ENCODE peak calls at places on chromosomes 5 and 9, in ten cellular contexts. One of them, this sample, is unnamed. For H3K27me3, the result is how much of the 10 kb centered on the place peaks cover.

GRCh38 chr9:135456436-135457104 is 23.0 kb upstream of the PPP1R26 start:
- DNase-seq in CD8-positive, alpha-beta T cell: no peak
- DNase-seq in WERI-Rb-1: no peak
- DNase-seq in tibial artery: no peak
- DNase-seq in neuronal stem cell: no peak
- DNase-seq in colonic mucosa: no peak
- DNase-seq in RWPE2: no peak
- DNase-seq in SJSA1: no peak
- DNase-seq in Peyer's patch: no peak
- DNase-seq in thyroid gland: no peak
- DNase-seq in this sample: no peak

GRCh38 chr5:52786937-52787599 is 648 bp upstream of the ITGA1 start:
- DNase-seq in CD8-positive, alpha-beta T cell: no peak
- DNase-seq in WERI-Rb-1: peak
- DNase-seq in tibial artery: peak
- DNase-seq in neuronal stem cell: no peak
- DNase-seq in colonic mucosa: peak
- DNase-seq in RWPE2: no peak
- DNase-seq in SJSA1: no peak
- DNase-seq in Peyer's patch: no peak
- DNase-seq in thyroid gland: peak
- DNase-seq in this sample: no peak

GRCh38 chr5:130135506-130135905 is 231.2 kb downstream of the CHSY3 start:
- DNase-seq in CD8-positive, alpha-beta T cell: no peak
- DNase-seq in WERI-Rb-1: no peak
- DNase-seq in tibial artery: no peak
- DNase-seq in neuronal stem cell: no peak
- DNase-seq in colonic mucosa: no peak
- DNase-seq in RWPE2: no peak
- DNase-seq in SJSA1: no peak
- DNase-seq in Peyer's patch: no peak
- DNase-seq in thyroid gland: no peak
- DNase-seq in this sample: no peak

GRCh38 chr5:10563132-10563939 is 534 bp upstream of the ANKRD33B start:
- DNase-seq in CD8-positive, alpha-beta T cell: peak
- DNase-seq in WERI-Rb-1: peak
- DNase-seq in tibial artery: peak
- DNase-seq in neuronal stem cell: peak
- DNase-seq in colonic mucosa: peak
- DNase-seq in RWPE2: peak
- DNase-seq in SJSA1: peak
- DNase-seq in Peyer's patch: peak
- DNase-seq in thyroid gland: peak
- DNase-seq in this sample: no peak

GRCh38 chr5:1174122-1174936 is 27.1 kb upstream of the SLC6A19 start:
- DNase-seq in CD8-positive, alpha-beta T cell: no peak
- DNase-seq in WERI-Rb-1: peak
- DNase-seq in tibial artery: peak
- DNase-seq in neuronal stem cell: no peak
- DNase-seq in colonic mucosa: peak
- DNase-seq in RWPE2: peak
- DNase-seq in SJSA1: peak
- DNase-seq in Peyer's patch: peak
- DNase-seq in thyroid gland: peak
- DNase-seq in this sample: peak

GRCh38 chr9:6632516-6633328 is 12.8 kb downstream of the GLDC start:
- DNase-seq in CD8-positive, alpha-beta T cell: no peak
- DNase-seq in WERI-Rb-1: peak
- DNase-seq in tibial artery: no peak
- DNase-seq in neuronal stem cell: no peak
- DNase-seq in colonic mucosa: peak
- DNase-seq in RWPE2: no peak
- DNase-seq in SJSA1: no peak
- DNase-seq in Peyer's patch: no peak
- DNase-seq in thyroid gland: peak
- DNase-seq in this sample: no peak

GRCh38 chr9:136544549-136545064 is 1.2 kb downstream of the NOTCH1 start:
- DNase-seq in CD8-positive, alpha-beta T cell: peak
- DNase-seq in WERI-Rb-1: peak
- DNase-seq in tibial artery: peak
- DNase-seq in neuronal stem cell: no peak
- DNase-seq in colonic mucosa: peak
- DNase-seq in RWPE2: no peak
- DNase-seq in SJSA1: no peak
- DNase-seq in Peyer's patch: peak
- DNase-seq in thyroid gland: peak
- DNase-seq in this sample: peak

GRCh38 chr9:16521868-16522381 is 348.5 kb downstream of the BNC2 start:
- DNase-seq in CD8-positive, alpha-beta T cell: no peak
- DNase-seq in WERI-Rb-1: no peak
- DNase-seq in tibial artery: peak
- DNase-seq in neuronal stem cell: no peak
- DNase-seq in colonic mucosa: no peak
- DNase-seq in RWPE2: peak
- DNase-seq in SJSA1: peak
- DNase-seq in Peyer's patch: no peak
- DNase-seq in thyroid gland: no peak
- DNase-seq in this sample: peak

DNA sequence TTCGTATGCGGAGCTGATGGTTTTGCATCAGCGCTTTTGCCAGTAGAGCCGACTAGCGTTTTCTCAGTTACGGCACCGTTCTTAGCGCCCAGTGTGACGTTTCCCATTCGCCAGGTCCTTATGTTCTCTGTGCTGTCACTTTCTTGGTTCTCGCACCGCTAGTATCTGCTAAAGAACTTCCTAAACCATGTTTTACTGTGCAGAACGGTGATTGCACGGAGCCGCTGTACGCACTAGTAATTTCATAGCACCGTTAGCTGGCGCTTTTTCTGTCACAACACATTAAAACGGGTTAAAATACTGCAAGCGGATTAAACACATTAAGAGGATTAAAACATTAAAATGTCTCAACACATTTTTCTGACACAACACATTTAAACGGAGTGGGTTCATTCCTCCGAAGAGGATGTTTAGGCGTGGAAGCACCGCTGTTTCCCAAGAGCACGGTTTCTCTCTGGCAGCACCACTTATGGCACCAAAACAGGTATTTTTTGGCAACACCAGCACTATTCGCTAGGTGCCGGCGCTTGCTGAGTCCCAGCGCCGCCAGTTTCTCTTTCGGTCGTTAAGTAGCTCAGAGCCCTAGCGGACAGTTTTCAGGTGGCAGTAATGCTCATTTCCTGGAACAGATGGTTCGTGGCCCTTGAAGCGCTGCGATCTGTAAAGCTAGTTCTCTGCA is 20.4 kb downstream of the ANXA2R start:
- DNase-seq in CD8-positive, alpha-beta T cell: peak
- DNase-seq in WERI-Rb-1: peak
- DNase-seq in tibial artery: no peak
- DNase-seq in neuronal stem cell: no peak
- DNase-seq in colonic mucosa: peak
- DNase-seq in RWPE2: no peak
- DNase-seq in SJSA1: no peak
- DNase-seq in Peyer's patch: peak
- DNase-seq in thyroid gland: no peak
- DNase-seq in this sample: peak
- H3K27me3 ChIP-seq in CD8-positive, alpha-beta T cell: under half
- H3K27me3 ChIP-seq in WERI-Rb-1: half or more
- H3K27me3 ChIP-seq in tibial artery: under half
- H3K27me3 ChIP-seq in neuronal stem cell: half or more
- H3K27me3 ChIP-seq in colonic mucosa: under half
- H3K27me3 ChIP-seq in RWPE2: under half
- H3K27me3 ChIP-seq in SJSA1: under half
- H3K27me3 ChIP-seq in Peyer's patch: under half
- H3K27me3 ChIP-seq in thyroid gland: under half
- H3K27me3 ChIP-seq in this sample: under half

GRCh38 chr5:129094087-129094923 is at the start of gene ISOC1:
- DNase-seq in CD8-positive, alpha-beta T cell: peak
- DNase-seq in WERI-Rb-1: peak
- DNase-seq in tibial artery: peak
- DNase-seq in neuronal stem cell: peak
- DNase-seq in colonic mucosa: peak
- DNase-seq in RWPE2: peak
- DNase-seq in SJSA1: peak
- DNase-seq in Peyer's patch: peak
- DNase-seq in thyroid gland: peak
- DNase-seq in this sample: peak

GRCh38 chr5:129098488-129099183 is 4.1 kb downstream of the ISOC1 start:
- DNase-seq in CD8-positive, alpha-beta T cell: no peak
- DNase-seq in WERI-Rb-1: no peak
- DNase-seq in tibial artery: no peak
- DNase-seq in neuronal stem cell: no peak
- DNase-seq in colonic mucosa: no peak
- DNase-seq in RWPE2: no peak
- DNase-seq in SJSA1: no peak
- DNase-seq in Peyer's patch: no peak
- DNase-seq in thyroid gland: no peak
- DNase-seq in this sample: no peak

GRCh38 chr5:129097498-129098296 is 3.1 kb downstream of the ISOC1 start:
- DNase-seq in CD8-positive, alpha-beta T cell: no peak
- DNase-seq in WERI-Rb-1: no peak
- DNase-seq in tibial artery: no peak
- DNase-seq in neuronal stem cell: no peak
- DNase-seq in colonic mucosa: no peak
- DNase-seq in RWPE2: no peak
- DNase-seq in SJSA1: no peak
- DNase-seq in Peyer's patch: no peak
- DNase-seq in thyroid gland: no peak
- DNase-seq in this sample: no peak

GRCh38 chr5:129094924-129095797 is 612 bp downstream of the ISOC1 start:
- DNase-seq in CD8-positive, alpha-beta T cell: peak
- DNase-seq in WERI-Rb-1: peak
- DNase-seq in tibial artery: peak
- DNase-seq in neuronal stem cell: peak
- DNase-seq in colonic mucosa: peak
- DNase-seq in RWPE2: peak
- DNase-seq in SJSA1: peak
- DNase-seq in Peyer's patch: peak
- DNase-seq in thyroid gland: peak
- DNase-seq in this sample: peak

GRCh38 chr5:129096382-129096991 is 1.9 kb downstream of the ISOC1 start:
- DNase-seq in CD8-positive, alpha-beta T cell: no peak
- DNase-seq in WERI-Rb-1: no peak
- DNase-seq in tibial artery: no peak
- DNase-seq in neuronal stem cell: no peak
- DNase-seq in colonic mucosa: peak
- DNase-seq in RWPE2: no peak
- DNase-seq in SJSA1: no peak
- DNase-seq in Peyer's patch: no peak
- DNase-seq in thyroid gland: no peak
- DNase-seq in this sample: no peak
- H3K4me3 ChIP-seq in CD8-positive, alpha-beta T cell: no peak
- H3K4me3 ChIP-seq in WERI-Rb-1: peak
- H3K4me3 ChIP-seq in tibial artery: no peak
- H3K4me3 ChIP-seq in neuronal stem cell: no peak
- H3K4me3 ChIP-seq in colonic mucosa: no peak
- H3K4me3 ChIP-seq in RWPE2: no peak
- H3K4me3 ChIP-seq in SJSA1: no peak
- H3K4me3 ChIP-seq in Peyer's patch: no peak
- H3K4me3 ChIP-seq in thyroid gland: no peak
- H3K4me3 ChIP-seq in this sample: no peak

GRCh38 chr5:134553816-134554215 is 28.3 kb downstream of the JADE2 start:
- DNase-seq in CD8-positive, alpha-beta T cell: no peak
- DNase-seq in WERI-Rb-1: no peak
- DNase-seq in tibial artery: no peak
- DNase-seq in neuronal stem cell: no peak
- DNase-seq in colonic mucosa: no peak
- DNase-seq in RWPE2: no peak
- DNase-seq in SJSA1: no peak
- DNase-seq in Peyer's patch: no peak
- DNase-seq in thyroid gland: no peak
- DNase-seq in this sample: no peak

GRCh38 chr5:134556994-134557393 is 31.5 kb downstream of the JADE2 start:
- DNase-seq in CD8-positive, alpha-beta T cell: no peak
- DNase-seq in WERI-Rb-1: no peak
- DNase-seq in tibial artery: no peak
- DNase-seq in neuronal stem cell: no peak
- DNase-seq in colonic mucosa: no peak
- DNase-seq in RWPE2: no peak
- DNase-seq in SJSA1: no peak
- DNase-seq in Peyer's patch: no peak
- DNase-seq in thyroid gland: no peak
- DNase-seq in this sample: no peak

GRCh38 chr5:134555223-134555790 is 29.8 kb downstream of the JADE2 start:
- DNase-seq in CD8-positive, alpha-beta T cell: no peak
- DNase-seq in WERI-Rb-1: no peak
- DNase-seq in tibial artery: no peak
- DNase-seq in neuronal stem cell: no peak
- DNase-seq in colonic mucosa: no peak
- DNase-seq in RWPE2: no peak
- DNase-seq in SJSA1: no peak
- DNase-seq in Peyer's patch: no peak
- DNase-seq in thyroid gland: no peak
- DNase-seq in this sample: no peak

GRCh38 chr5:134554319-134555222 is 29.1 kb downstream of the JADE2 start:
- DNase-seq in CD8-positive, alpha-beta T cell: no peak
- DNase-seq in WERI-Rb-1: no peak
- DNase-seq in tibial artery: peak
- DNase-seq in neuronal stem cell: no peak
- DNase-seq in colonic mucosa: peak
- DNase-seq in RWPE2: no peak
- DNase-seq in SJSA1: peak
- DNase-seq in Peyer's patch: no peak
- DNase-seq in thyroid gland: peak
- DNase-seq in this sample: peak

DNA sequence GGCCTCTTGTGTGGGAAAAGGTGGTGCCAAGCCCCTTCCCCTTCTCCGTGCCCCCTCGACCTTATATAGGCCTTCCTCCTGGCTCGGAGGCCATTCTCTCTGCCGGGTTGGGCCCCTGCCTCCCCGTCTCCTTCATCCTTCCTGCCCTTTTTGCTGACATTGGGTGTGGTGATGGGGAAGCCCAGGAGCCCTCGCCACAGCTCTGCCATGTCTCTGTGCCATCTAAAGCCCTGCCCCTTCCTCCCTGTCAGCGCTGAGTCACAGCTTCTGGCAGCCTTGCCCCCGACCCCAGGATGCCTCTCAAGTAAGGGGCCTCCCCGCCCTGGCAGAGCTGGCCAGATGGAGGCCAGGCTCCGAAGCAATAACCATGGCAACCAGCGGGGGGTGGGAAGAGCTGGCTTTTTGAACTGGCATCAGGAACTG is 30.4 kb downstream of the JADE2 start:
- DNase-seq in CD8-positive, alpha-beta T cell: peak
- DNase-seq in WERI-Rb-1: peak
- DNase-seq in tibial artery: peak
- DNase-seq in neuronal stem cell: peak
- DNase-seq in colonic mucosa: no peak
- DNase-seq in RWPE2: peak
- DNase-seq in SJSA1: peak
- DNase-seq in Peyer's patch: no peak
- DNase-seq in thyroid gland: no peak
- DNase-seq in this sample: peak
- H3K27me3 ChIP-seq in CD8-positive, alpha-beta T cell: under half
- H3K27me3 ChIP-seq in WERI-Rb-1: under half
- H3K27me3 ChIP-seq in tibial artery: under half
- H3K27me3 ChIP-seq in neuronal stem cell: under half
- H3K27me3 ChIP-seq in colonic mucosa: under half
- H3K27me3 ChIP-seq in RWPE2: under half
- H3K27me3 ChIP-seq in SJSA1: under half
- H3K27me3 ChIP-seq in Peyer's patch: under half
- H3K27me3 ChIP-seq in thyroid gland: under half
- H3K27me3 ChIP-seq in this sample: under half

GRCh38 chr5:132215329-132215728 is 12.3 kb downstream of the P4HA2 start:
- DNase-seq in CD8-positive, alpha-beta T cell: no peak
- DNase-seq in WERI-Rb-1: peak
- DNase-seq in tibial artery: peak
- DNase-seq in neuronal stem cell: no peak
- DNase-seq in colonic mucosa: peak
- DNase-seq in RWPE2: peak
- DNase-seq in SJSA1: peak
- DNase-seq in Peyer's patch: peak
- DNase-seq in thyroid gland: peak
- DNase-seq in this sample: peak

GRCh38 chr5:132211787-132212186 is 15.9 kb downstream of the P4HA2 start:
- DNase-seq in CD8-positive, alpha-beta T cell: no peak
- DNase-seq in WERI-Rb-1: no peak
- DNase-seq in tibial artery: no peak
- DNase-seq in neuronal stem cell: no peak
- DNase-seq in colonic mucosa: no peak
- DNase-seq in RWPE2: peak
- DNase-seq in SJSA1: no peak
- DNase-seq in Peyer's patch: no peak
- DNase-seq in thyroid gland: no peak
- DNase-seq in this sample: no peak

GRCh38 chr5:132210944-132211343 is 16.7 kb downstream of the P4HA2 start:
- DNase-seq in CD8-positive, alpha-beta T cell: no peak
- DNase-seq in WERI-Rb-1: no peak
- DNase-seq in tibial artery: no peak
- DNase-seq in neuronal stem cell: no peak
- DNase-seq in colonic mucosa: no peak
- DNase-seq in RWPE2: peak
- DNase-seq in SJSA1: no peak
- DNase-seq in Peyer's patch: no peak
- DNase-seq in thyroid gland: no peak
- DNase-seq in this sample: peak

GRCh38 chr5:132213666-132214065 is 14.0 kb downstream of the P4HA2 start:
- DNase-seq in CD8-positive, alpha-beta T cell: no peak
- DNase-seq in WERI-Rb-1: no peak
- DNase-seq in tibial artery: no peak
- DNase-seq in neuronal stem cell: no peak
- DNase-seq in colonic mucosa: no peak
- DNase-seq in RWPE2: no peak
- DNase-seq in SJSA1: no peak
- DNase-seq in Peyer's patch: no peak
- DNase-seq in thyroid gland: no peak
- DNase-seq in this sample: no peak

GRCh38 chr5:132214491-132214890 is 13.2 kb downstream of the P4HA2 start:
- DNase-seq in CD8-positive, alpha-beta T cell: no peak
- DNase-seq in WERI-Rb-1: no peak
- DNase-seq in tibial artery: no peak
- DNase-seq in neuronal stem cell: no peak
- DNase-seq in colonic mucosa: no peak
- DNase-seq in RWPE2: no peak
- DNase-seq in SJSA1: no peak
- DNase-seq in Peyer's patch: no peak
- DNase-seq in thyroid gland: no peak
- DNase-seq in this sample: no peak
- H3K4me3 ChIP-seq in CD8-positive, alpha-beta T cell: no peak
- H3K4me3 ChIP-seq in WERI-Rb-1: no peak
- H3K4me3 ChIP-seq in tibial artery: no peak
- H3K4me3 ChIP-seq in neuronal stem cell: no peak
- H3K4me3 ChIP-seq in colonic mucosa: no peak
- H3K4me3 ChIP-seq in RWPE2: no peak
- H3K4me3 ChIP-seq in SJSA1: no peak
- H3K4me3 ChIP-seq in Peyer's patch: no peak
- H3K4me3 ChIP-seq in thyroid gland: no peak
- H3K4me3 ChIP-seq in this sample: no peak